ENCODE peak calls at places on chromosomes 3 and 15, in five cellular contexts. F is left ventricle myocardium superior; H is brain microvascular endothelial cell; B is T-helper 1 cell; Z is activated T-helper 1 cell treated with anti-CD3 and anti-CD28 coated beads, Interleukin-12 subunit alpha, Interleukin-12 subunit beta, Interleukin-2, Interleukin-4 antibody, amounts not matched to agents 30 ng/mL and 10 ng/mL and 1 ng/mL, durations not matched to agents 14 hours and 24 hours and 36 hours. U is an unnamed sample.
A peak's percentile ranks its signal among the peaks of the same experiment; 100 is the strongest.

GRCh38 chr15:35443376-35443775 is 102.6 kb downstream of the DPH6 start:
- DNase-seq in Z (no peak), F (no peak), H (no peak), B (no peak), U (no peak)

GRCh38 chr3:99505646-99506269 is 132.6 kb upstream of the COL8A1 start:
- DNase-seq in F (peak; percentile 62), H (peak; percentile 96), B (no peak), Z (peak; percentile 12), U (no peak)

GRCh38 chr3:37216597-37217097 is 42.3 kb upstream of the LRRFIP2 start:
- DNase-seq in F (no peak), Z (no peak), H (no peak), B (no peak), U (no peak)

GRCh38 chr15:85609492-85609891 is 185.2 kb downstream of the KLHL25 start:
- DNase-seq in H (no peak), Z (no peak), B (no peak), F (no peak), U (no peak)

GRCh38 chr15:31814082-31814481 is 216.2 kb upstream of the CHRNA7 start:
- DNase-seq in Z (no peak), B (no peak), F (no peak), H (no peak), U (no peak)

GRCh38 chr3:62659660-62660059 is 215.6 kb downstream of the CADPS start:
- DNase-seq in H (no peak), Z (no peak), B (no peak), F (no peak), U (no peak)

GRCh38 chr3:165883126-165883525 is 45.9 kb upstream of the BCHE start:
- DNase-seq in F (no peak), B (no peak), H (no peak), Z (no peak), U (no peak)

GRCh38 chr3:25783661-25784512 is 644 bp upstream of the NGLY1 start:
- DNase-seq in B (no peak), F (no peak), H (peak; percentile 32), Z (no peak), U (no peak)

GRCh38 chr15:72599855-72600464 is 54.5 kb upstream of the GOLGA6B start:
- DNase-seq in F (no peak), H (peak; percentile 64), B (no peak), Z (no peak), U (no peak)

GRCh38 chr3:194876403-194877165 is 190.9 kb downstream of the FAM43A start:
- DNase-seq in Z (no peak), B (no peak), H (no peak), F (no peak), U (no peak)

GRCh38 chr15:33559207-33559890 is 248.6 kb downstream of the RYR3 start:
- DNase-seq in H (no peak), Z (no peak), B (no peak), F (no peak), U (no peak)